ENCODE peak calls at places on chromosomes 11 and 22, in four cellular contexts. One of them, this sample, is unnamed.
A peak's percentile ranks its signal among the peaks of the same experiment; 100 is the strongest.

GRCh38 chr22:48157676-48158075 is 1395.2 kb downstream of the TBC1D22A start:
- DNase-seq in MG63: no peak
- DNase-seq in activated CD4-positive, alpha-beta T cell treated with anti-CD3 and anti-CD28 coated beads, Interleukin-2, amount 50 U/mL, for 24 hours: no peak
- DNase-seq in stimulated activated naive B cell treated with anti-CD40 and anti-IgM and Interleukin-4, amounts not matched to agents 10 μg/mL and 1 μg/mL and 100 μg/mL, for 72 hours: no peak
- DNase-seq in this sample: no peak

GRCh38 chr22:19477321-19478085 is 1.5 kb downstream of the UFD1 start:
- DNase-seq in stimulated activated naive B cell treated with anti-CD40 and anti-IgM and Interleukin-4, amounts not matched to agents 10 μg/mL and 1 μg/mL and 100 μg/mL, for 72 hours: no peak
- DNase-seq in MG63: no peak
- DNase-seq in activated CD4-positive, alpha-beta T cell treated with anti-CD3 and anti-CD28 coated beads, Interleukin-2, amount 50 U/mL, for 24 hours: no peak
- DNase-seq in this sample: no peak

GRCh38 chr11:65540290-65541092 is 15.6 kb downstream of the SCYL1 start:
- DNase-seq in stimulated activated naive B cell treated with anti-CD40 and anti-IgM and Interleukin-4, amounts not matched to agents 10 μg/mL and 1 μg/mL and 100 μg/mL, for 72 hours: peak; percentile 88
- DNase-seq in activated CD4-positive, alpha-beta T cell treated with anti-CD3 and anti-CD28 coated beads, Interleukin-2, amount 50 U/mL, for 24 hours: peak; percentile 75
- DNase-seq in MG63: peak; percentile 79
- DNase-seq in this sample: no peak

GRCh38 chr22:35616043-35616442 is 1.1 kb downstream of the MB start:
- DNase-seq in activated CD4-positive, alpha-beta T cell treated with anti-CD3 and anti-CD28 coated beads, Interleukin-2, amount 50 U/mL, for 24 hours: no peak
- DNase-seq in stimulated activated naive B cell treated with anti-CD40 and anti-IgM and Interleukin-4, amounts not matched to agents 10 μg/mL and 1 μg/mL and 100 μg/mL, for 72 hours: no peak
- DNase-seq in MG63: no peak
- DNase-seq in this sample: no peak

GRCh38 chr11:12315024-12315423 is 62.3 kb upstream of the PARVA start:
- DNase-seq in stimulated activated naive B cell treated with anti-CD40 and anti-IgM and Interleukin-4, amounts not matched to agents 10 μg/mL and 1 μg/mL and 100 μg/mL, for 72 hours: no peak
- DNase-seq in activated CD4-positive, alpha-beta T cell treated with anti-CD3 and anti-CD28 coated beads, Interleukin-2, amount 50 U/mL, for 24 hours: no peak
- DNase-seq in MG63: no peak
- DNase-seq in this sample: no peak

GRCh38 chr11:72012897-72013721 is 14.4 kb downstream of the IL18BP start:
- DNase-seq in activated CD4-positive, alpha-beta T cell treated with anti-CD3 and anti-CD28 coated beads, Interleukin-2, amount 50 U/mL, for 24 hours: no peak
- DNase-seq in stimulated activated naive B cell treated with anti-CD40 and anti-IgM and Interleukin-4, amounts not matched to agents 10 μg/mL and 1 μg/mL and 100 μg/mL, for 72 hours: no peak
- DNase-seq in MG63: peak; percentile 99
- DNase-seq in this sample: no peak

GRCh38 chr11:20821046-20821445 is 151.7 kb downstream of the NELL1 start:
- DNase-seq in MG63: no peak
- DNase-seq in activated CD4-positive, alpha-beta T cell treated with anti-CD3 and anti-CD28 coated beads, Interleukin-2, amount 50 U/mL, for 24 hours: no peak
- DNase-seq in stimulated activated naive B cell treated with anti-CD40 and anti-IgM and Interleukin-4, amounts not matched to agents 10 μg/mL and 1 μg/mL and 100 μg/mL, for 72 hours: no peak
- DNase-seq in this sample: no peak

GRCh38 chr22:37167981-37168647 is 18.4 kb upstream of the IL2RB start:
- DNase-seq in stimulated activated naive B cell treated with anti-CD40 and anti-IgM and Interleukin-4, amounts not matched to agents 10 μg/mL and 1 μg/mL and 100 μg/mL, for 72 hours: no peak
- DNase-seq in activated CD4-positive, alpha-beta T cell treated with anti-CD3 and anti-CD28 coated beads, Interleukin-2, amount 50 U/mL, for 24 hours: no peak
- DNase-seq in MG63: no peak
- DNase-seq in this sample: no peak

GRCh38 chr11:110773442-110773841 is 61.2 kb upstream of the ARHGAP20 start:
- DNase-seq in activated CD4-positive, alpha-beta T cell treated with anti-CD3 and anti-CD28 coated beads, Interleukin-2, amount 50 U/mL, for 24 hours: no peak
- DNase-seq in MG63: no peak
- DNase-seq in stimulated activated naive B cell treated with anti-CD40 and anti-IgM and Interleukin-4, amounts not matched to agents 10 μg/mL and 1 μg/mL and 100 μg/mL, for 72 hours: no peak
- DNase-seq in this sample: no peak

GRCh38 chr22:38874529-38875222 is 2.7 kb upstream of the CBX6 start:
- DNase-seq in stimulated activated naive B cell treated with anti-CD40 and anti-IgM and Interleukin-4, amounts not matched to agents 10 μg/mL and 1 μg/mL and 100 μg/mL, for 72 hours: no peak
- DNase-seq in activated CD4-positive, alpha-beta T cell treated with anti-CD3 and anti-CD28 coated beads, Interleukin-2, amount 50 U/mL, for 24 hours: no peak
- DNase-seq in MG63: no peak
- DNase-seq in this sample: no peak

GRCh38 chr11:13280323-13280722 is 2.7 kb downstream of the BMAL1 start:
- DNase-seq in MG63: no peak
- DNase-seq in stimulated activated naive B cell treated with anti-CD40 and anti-IgM and Interleukin-4, amounts not matched to agents 10 μg/mL and 1 μg/mL and 100 μg/mL, for 72 hours: no peak
- DNase-seq in activated CD4-positive, alpha-beta T cell treated with anti-CD3 and anti-CD28 coated beads, Interleukin-2, amount 50 U/mL, for 24 hours: no peak
- DNase-seq in this sample: no peak

GRCh38 chr11:45150301-45150700 is 3.9 kb downstream of the PRDM11 start:
- DNase-seq in stimulated activated naive B cell treated with anti-CD40 and anti-IgM and Interleukin-4, amounts not matched to agents 10 μg/mL and 1 μg/mL and 100 μg/mL, for 72 hours: no peak
- DNase-seq in activated CD4-positive, alpha-beta T cell treated with anti-CD3 and anti-CD28 coated beads, Interleukin-2, amount 50 U/mL, for 24 hours: no peak
- DNase-seq in MG63: no peak
- DNase-seq in this sample: peak; percentile 77

GRCh38 chr11:47950396-47950795 is 30.0 kb upstream of the PTPRJ start:
- DNase-seq in activated CD4-positive, alpha-beta T cell treated with anti-CD3 and anti-CD28 coated beads, Interleukin-2, amount 50 U/mL, for 24 hours: peak; percentile 45
- DNase-seq in MG63: no peak
- DNase-seq in stimulated activated naive B cell treated with anti-CD40 and anti-IgM and Interleukin-4, amounts not matched to agents 10 μg/mL and 1 μg/mL and 100 μg/mL, for 72 hours: peak; percentile 59
- DNase-seq in this sample: no peak

GRCh38 chr22:35842954-35843353 is 125.3 kb downstream of the APOL5 start:
- DNase-seq in MG63: peak; percentile 58
- DNase-seq in activated CD4-positive, alpha-beta T cell treated with anti-CD3 and anti-CD28 coated beads, Interleukin-2, amount 50 U/mL, for 24 hours: no peak
- DNase-seq in stimulated activated naive B cell treated with anti-CD40 and anti-IgM and Interleukin-4, amounts not matched to agents 10 μg/mL and 1 μg/mL and 100 μg/mL, for 72 hours: no peak
- DNase-seq in this sample: no peak

GRCh38 chr22:44658371-44658953 is 43.5 kb upstream of the PRR5 start:
- DNase-seq in activated CD4-positive, alpha-beta T cell treated with anti-CD3 and anti-CD28 coated beads, Interleukin-2, amount 50 U/mL, for 24 hours: no peak
- DNase-seq in stimulated activated naive B cell treated with anti-CD40 and anti-IgM and Interleukin-4, amounts not matched to agents 10 μg/mL and 1 μg/mL and 100 μg/mL, for 72 hours: no peak
- DNase-seq in MG63: peak; percentile 85
- DNase-seq in this sample: no peak

GRCh38 chr11:81870066-81870412 is 863.6 kb downstream of the FAM181B start:
- DNase-seq in activated CD4-positive, alpha-beta T cell treated with anti-CD3 and anti-CD28 coated beads, Interleukin-2, amount 50 U/mL, for 24 hours: no peak
- DNase-seq in stimulated activated naive B cell treated with anti-CD40 and anti-IgM and Interleukin-4, amounts not matched to agents 10 μg/mL and 1 μg/mL and 100 μg/mL, for 72 hours: no peak
- DNase-seq in MG63: no peak
- DNase-seq in this sample: no peak

GRCh38 chr11:64102005-64102738 is 63.7 kb downstream of the MACROD1 start:
- DNase-seq in MG63: no peak
- DNase-seq in stimulated activated naive B cell treated with anti-CD40 and anti-IgM and Interleukin-4, amounts not matched to agents 10 μg/mL and 1 μg/mL and 100 μg/mL, for 72 hours: no peak
- DNase-seq in activated CD4-positive, alpha-beta T cell treated with anti-CD3 and anti-CD28 coated beads, Interleukin-2, amount 50 U/mL, for 24 hours: no peak
- DNase-seq in this sample: no peak

GRCh38 chr11:69700278-69701140 is 3.3 kb downstream of the FGF19 start:
- DNase-seq in stimulated activated naive B cell treated with anti-CD40 and anti-IgM and Interleukin-4, amounts not matched to agents 10 μg/mL and 1 μg/mL and 100 μg/mL, for 72 hours: no peak
- DNase-seq in MG63: peak; percentile 32
- DNase-seq in activated CD4-positive, alpha-beta T cell treated with anti-CD3 and anti-CD28 coated beads, Interleukin-2, amount 50 U/mL, for 24 hours: no peak
- DNase-seq in this sample: no peak

GRCh38 chr11:62665630-62666258 is 632 bp downstream of the CSKMT start:
- DNase-seq in MG63: peak; percentile 57
- DNase-seq in activated CD4-positive, alpha-beta T cell treated with anti-CD3 and anti-CD28 coated beads, Interleukin-2, amount 50 U/mL, for 24 hours: peak; percentile 45
- DNase-seq in stimulated activated naive B cell treated with anti-CD40 and anti-IgM and Interleukin-4, amounts not matched to agents 10 μg/mL and 1 μg/mL and 100 μg/mL, for 72 hours: peak; percentile 28
- DNase-seq in this sample: no peak

GRCh38 chr22:30809086-30809485 is 114.4 kb downstream of the OSBP2 start:
- DNase-seq in activated CD4-positive, alpha-beta T cell treated with anti-CD3 and anti-CD28 coated beads, Interleukin-2, amount 50 U/mL, for 24 hours: no peak
- DNase-seq in MG63: peak; percentile 53
- DNase-seq in stimulated activated naive B cell treated with anti-CD40 and anti-IgM and Interleukin-4, amounts not matched to agents 10 μg/mL and 1 μg/mL and 100 μg/mL, for 72 hours: no peak
- DNase-seq in this sample: no peak

GRCh38 chr11:41118521-41118920 is 340.9 kb downstream of the LRRC4C start:
- DNase-seq in activated CD4-positive, alpha-beta T cell treated with anti-CD3 and anti-CD28 coated beads, Interleukin-2, amount 50 U/mL, for 24 hours: no peak
- DNase-seq in stimulated activated naive B cell treated with anti-CD40 and anti-IgM and Interleukin-4, amounts not matched to agents 10 μg/mL and 1 μg/mL and 100 μg/mL, for 72 hours: no peak
- DNase-seq in MG63: no peak
- DNase-seq in this sample: no peak

GRCh38 chr11:2204361-2205213 is 33.0 kb upstream of the TH start:
- DNase-seq in stimulated activated naive B cell treated with anti-CD40 and anti-IgM and Interleukin-4, amounts not matched to agents 10 μg/mL and 1 μg/mL and 100 μg/mL, for 72 hours: no peak
- DNase-seq in MG63: no peak
- DNase-seq in activated CD4-positive, alpha-beta T cell treated with anti-CD3 and anti-CD28 coated beads, Interleukin-2, amount 50 U/mL, for 24 hours: no peak
- DNase-seq in this sample: no peak

GRCh38 chr11:62556872-62557631 is 10.4 kb upstream of the AHNAK start:
- DNase-seq in activated CD4-positive, alpha-beta T cell treated with anti-CD3 and anti-CD28 coated beads, Interleukin-2, amount 50 U/mL, for 24 hours: no peak
- DNase-seq in MG63: no peak
- DNase-seq in stimulated activated naive B cell treated with anti-CD40 and anti-IgM and Interleukin-4, amounts not matched to agents 10 μg/mL and 1 μg/mL and 100 μg/mL, for 72 hours: no peak
- DNase-seq in this sample: no peak

GRCh38 chr22:26462971-26463661 is 20.5 kb downstream of the HPS4 start:
- DNase-seq in stimulated activated naive B cell treated with anti-CD40 and anti-IgM and Interleukin-4, amounts not matched to agents 10 μg/mL and 1 μg/mL and 100 μg/mL, for 72 hours: no peak
- DNase-seq in activated CD4-positive, alpha-beta T cell treated with anti-CD3 and anti-CD28 coated beads, Interleukin-2, amount 50 U/mL, for 24 hours: no peak
- DNase-seq in MG63: no peak
- DNase-seq in this sample: no peak

GRCh38 chr11:32487270-32487669 is 51.9 kb upstream of the WT1 start:
- DNase-seq in stimulated activated naive B cell treated with anti-CD40 and anti-IgM and Interleukin-4, amounts not matched to agents 10 μg/mL and 1 μg/mL and 100 μg/mL, for 72 hours: no peak
- DNase-seq in activated CD4-positive, alpha-beta T cell treated with anti-CD3 and anti-CD28 coated beads, Interleukin-2, amount 50 U/mL, for 24 hours: no peak
- DNase-seq in MG63: no peak
- DNase-seq in this sample: no peak

GRCh38 chr11:115627071-115627470 is 122.9 kb upstream of the CADM1 start:
- DNase-seq in stimulated activated naive B cell treated with anti-CD40 and anti-IgM and Interleukin-4, amounts not matched to agents 10 μg/mL and 1 μg/mL and 100 μg/mL, for 72 hours: no peak
- DNase-seq in MG63: no peak
- DNase-seq in activated CD4-positive, alpha-beta T cell treated with anti-CD3 and anti-CD28 coated beads, Interleukin-2, amount 50 U/mL, for 24 hours: no peak
- DNase-seq in this sample: no peak

GRCh38 chr11:72209101-72209500 is 7.5 kb upstream of the FOLR2 start:
- DNase-seq in stimulated activated naive B cell treated with anti-CD40 and anti-IgM and Interleukin-4, amounts not matched to agents 10 μg/mL and 1 μg/mL and 100 μg/mL, for 72 hours: no peak
- DNase-seq in MG63: no peak
- DNase-seq in activated CD4-positive, alpha-beta T cell treated with anti-CD3 and anti-CD28 coated beads, Interleukin-2, amount 50 U/mL, for 24 hours: no peak
- DNase-seq in this sample: peak; percentile 7

GRCh38 chr22:24153353-24153752 is 27.9 kb upstream of the SUSD2 start:
- DNase-seq in stimulated activated naive B cell treated with anti-CD40 and anti-IgM and Interleukin-4, amounts not matched to agents 10 μg/mL and 1 μg/mL and 100 μg/mL, for 72 hours: no peak
- DNase-seq in activated CD4-positive, alpha-beta T cell treated with anti-CD3 and anti-CD28 coated beads, Interleukin-2, amount 50 U/mL, for 24 hours: no peak
- DNase-seq in MG63: no peak
- DNase-seq in this sample: no peak

GRCh38 chr22:21865041-21865440 is 2.4 kb downstream of the MAPK1 start:
- DNase-seq in stimulated activated naive B cell treated with anti-CD40 and anti-IgM and Interleukin-4, amounts not matched to agents 10 μg/mL and 1 μg/mL and 100 μg/mL, for 72 hours: no peak
- DNase-seq in MG63: peak; percentile 64
- DNase-seq in activated CD4-positive, alpha-beta T cell treated with anti-CD3 and anti-CD28 coated beads, Interleukin-2, amount 50 U/mL, for 24 hours: peak; percentile 25
- DNase-seq in this sample: no peak